ENCODE peak calls at places on chromosomes 11 and 22, in nine cellular contexts. One of them, this sample, is unnamed.

GRCh38 chr11:18108254-18108653 is 2.4 kb upstream of the SAAL1 start:
- DNase-seq in psoas muscle: no peak
- DNase-seq in HCT116: no peak
- DNase-seq in lower leg skin: no peak
- DNase-seq in stomach: no peak
- DNase-seq in choroid plexus epithelial cell: no peak
- DNase-seq in heart left ventricle: no peak
- DNase-seq in HFF-Myc: no peak
- DNase-seq in cardiac muscle cell: no peak
- DNase-seq in this sample: no peak

GRCh38 chr11:100576044-100577021 is 110.8 kb upstream of the ARHGAP42 start:
- DNase-seq in psoas muscle: no peak
- DNase-seq in HCT116: peak
- DNase-seq in stomach: no peak
- DNase-seq in choroid plexus epithelial cell: peak
- DNase-seq in lower leg skin: no peak
- DNase-seq in cardiac muscle cell: peak
- DNase-seq in heart left ventricle: no peak
- DNase-seq in HFF-Myc: no peak
- DNase-seq in this sample: peak

GRCh38 chr11:94424011-94424410 is 22.8 kb upstream of the GPR83 start:
- DNase-seq in heart left ventricle: no peak
- DNase-seq in lower leg skin: no peak
- DNase-seq in cardiac muscle cell: no peak
- DNase-seq in HCT116: no peak
- DNase-seq in psoas muscle: no peak
- DNase-seq in stomach: no peak
- DNase-seq in HFF-Myc: no peak
- DNase-seq in choroid plexus epithelial cell: peak
- DNase-seq in this sample: no peak

GRCh38 chr11:134362192-134362901 is 30.6 kb downstream of the GLB1L2 start:
- DNase-seq in HCT116: no peak
- DNase-seq in psoas muscle: no peak
- DNase-seq in choroid plexus epithelial cell: no peak
- DNase-seq in lower leg skin: no peak
- DNase-seq in heart left ventricle: peak
- DNase-seq in stomach: no peak
- DNase-seq in HFF-Myc: no peak
- DNase-seq in cardiac muscle cell: no peak
- DNase-seq in this sample: no peak

GRCh38 chr11:14645247-14645912 is 1.8 kb downstream of the PDE3B start:
- DNase-seq in psoas muscle: no peak
- DNase-seq in HFF-Myc: no peak
- DNase-seq in choroid plexus epithelial cell: peak
- DNase-seq in cardiac muscle cell: no peak
- DNase-seq in HCT116: no peak
- DNase-seq in lower leg skin: no peak
- DNase-seq in stomach: no peak
- DNase-seq in heart left ventricle: no peak
- DNase-seq in this sample: peak

GRCh38 chr11:133930767-133931448 is 25.9 kb downstream of the IGSF9B start:
- DNase-seq in cardiac muscle cell: peak
- DNase-seq in HCT116: no peak
- DNase-seq in HFF-Myc: no peak
- DNase-seq in choroid plexus epithelial cell: peak
- DNase-seq in stomach: no peak
- DNase-seq in psoas muscle: no peak
- DNase-seq in lower leg skin: no peak
- DNase-seq in heart left ventricle: no peak
- DNase-seq in this sample: peak

GRCh38 chr22:25062378-25063095 is 110.0 kb downstream of the KIAA1671 start:
- DNase-seq in choroid plexus epithelial cell: no peak
- DNase-seq in lower leg skin: no peak
- DNase-seq in cardiac muscle cell: no peak
- DNase-seq in HFF-Myc: no peak
- DNase-seq in stomach: no peak
- DNase-seq in psoas muscle: no peak
- DNase-seq in heart left ventricle: no peak
- DNase-seq in HCT116: no peak
- DNase-seq in this sample: no peak

GRCh38 chr11:587978-588380 is 11.7 kb downstream of the PHRF1 start:
- DNase-seq in lower leg skin: no peak
- DNase-seq in cardiac muscle cell: no peak
- DNase-seq in stomach: no peak
- DNase-seq in psoas muscle: peak
- DNase-seq in HFF-Myc: no peak
- DNase-seq in choroid plexus epithelial cell: peak
- DNase-seq in HCT116: no peak
- DNase-seq in heart left ventricle: peak
- DNase-seq in this sample: peak

GRCh38 chr11:112623057-112623456 is 338.2 kb upstream of the NCAM1 start:
- DNase-seq in lower leg skin: no peak
- DNase-seq in HCT116: no peak
- DNase-seq in psoas muscle: no peak
- DNase-seq in HFF-Myc: no peak
- DNase-seq in choroid plexus epithelial cell: no peak
- DNase-seq in cardiac muscle cell: no peak
- DNase-seq in heart left ventricle: no peak
- DNase-seq in stomach: no peak
- DNase-seq in this sample: no peak

GRCh38 chr11:43574949-43575915 is 105.3 kb upstream of the HSD17B12 start:
- DNase-seq in lower leg skin: no peak
- DNase-seq in stomach: no peak
- DNase-seq in heart left ventricle: peak
- DNase-seq in HCT116: no peak
- DNase-seq in choroid plexus epithelial cell: peak
- DNase-seq in HFF-Myc: no peak
- DNase-seq in cardiac muscle cell: peak
- DNase-seq in psoas muscle: no peak
- DNase-seq in this sample: peak

GRCh38 chr11:5624489-5625278 is at the start of gene TRIM34:
- DNase-seq in heart left ventricle: peak
- DNase-seq in lower leg skin: no peak
- DNase-seq in HCT116: no peak
- DNase-seq in choroid plexus epithelial cell: peak
- DNase-seq in HFF-Myc: peak
- DNase-seq in psoas muscle: no peak
- DNase-seq in cardiac muscle cell: peak
- DNase-seq in stomach: peak
- DNase-seq in this sample: peak

DNA sequence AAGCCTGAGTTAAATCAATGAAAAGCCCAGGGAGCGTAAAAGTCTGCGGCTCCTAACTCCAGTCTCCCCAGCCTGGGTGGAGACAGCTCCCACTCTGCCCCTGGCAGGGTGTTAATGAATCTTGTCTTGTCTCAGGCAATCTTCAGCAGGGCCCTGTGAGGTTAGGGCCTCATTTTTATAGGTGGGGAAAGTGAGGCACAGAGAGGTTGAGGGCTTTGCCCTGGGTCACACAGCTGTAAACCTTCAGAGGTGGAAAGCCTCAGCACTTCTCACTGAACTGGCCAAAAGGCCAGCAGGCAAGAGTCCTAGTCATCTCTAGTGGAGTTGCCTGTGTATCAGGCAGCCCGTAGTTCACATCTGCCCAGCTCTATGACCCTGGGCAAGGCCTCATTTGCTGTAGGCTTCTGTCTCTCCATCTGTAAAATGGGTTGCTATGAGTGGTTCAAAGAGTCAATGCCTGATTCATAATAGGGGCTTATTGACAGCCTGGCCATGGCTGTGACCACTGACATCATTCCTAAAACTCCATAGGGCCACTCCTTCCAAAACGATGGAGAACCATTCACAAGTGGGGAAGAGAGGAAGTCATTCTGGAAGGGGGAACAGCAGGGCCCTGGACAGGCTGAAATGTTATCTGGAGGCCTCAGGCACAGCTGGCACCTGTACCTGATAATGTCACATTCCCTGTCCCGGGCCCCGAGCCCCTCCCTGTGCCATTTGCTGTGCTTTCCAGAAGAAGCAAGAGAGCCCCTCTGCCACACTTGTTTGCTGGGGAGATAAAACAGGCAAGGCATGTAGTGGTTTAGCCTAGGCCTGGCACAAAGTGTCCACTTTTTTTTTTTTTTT is 6.0 kb downstream of the CBX7 start:
- DNase-seq in psoas muscle: no peak
- DNase-seq in choroid plexus epithelial cell: no peak
- DNase-seq in stomach: no peak
- DNase-seq in heart left ventricle: peak
- DNase-seq in HFF-Myc: no peak
- DNase-seq in cardiac muscle cell: no peak
- DNase-seq in HCT116: no peak
- DNase-seq in lower leg skin: no peak
- DNase-seq in this sample: no peak
- H3K4me3 ChIP-seq in psoas muscle: peak
- H3K4me3 ChIP-seq in choroid plexus epithelial cell: no peak
- H3K4me3 ChIP-seq in stomach: peak
- H3K4me3 ChIP-seq in heart left ventricle: peak
- H3K4me3 ChIP-seq in HFF-Myc: peak
- H3K4me3 ChIP-seq in cardiac muscle cell: peak
- H3K4me3 ChIP-seq in HCT116: no peak
- H3K4me3 ChIP-seq in lower leg skin: no peak
- H3K4me3 ChIP-seq in this sample: no peak

DNA sequence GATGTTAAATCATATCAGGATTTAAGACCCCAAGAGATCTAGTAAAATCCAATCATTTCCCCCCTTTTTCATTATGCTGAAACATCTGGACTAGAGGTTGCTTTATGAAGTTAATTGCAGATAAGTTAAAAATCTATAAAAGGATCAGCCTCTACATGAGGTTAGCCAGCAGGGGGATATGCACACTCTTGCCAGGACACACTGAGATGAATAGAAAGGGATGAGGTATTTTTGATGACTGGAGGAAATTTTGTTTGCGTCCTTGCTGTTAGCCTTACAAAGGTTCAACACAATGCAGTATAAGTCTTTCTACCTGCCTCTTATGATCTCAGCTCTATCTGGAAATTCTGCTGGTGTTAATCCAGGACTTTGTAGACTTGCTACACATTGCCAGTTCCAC is 1034.3 kb downstream of the LRRC4C start:
- DNase-seq in lower leg skin: no peak
- DNase-seq in HFF-Myc: no peak
- DNase-seq in cardiac muscle cell: no peak
- DNase-seq in choroid plexus epithelial cell: no peak
- DNase-seq in psoas muscle: no peak
- DNase-seq in stomach: no peak
- DNase-seq in heart left ventricle: no peak
- DNase-seq in HCT116: no peak
- DNase-seq in this sample: no peak
- TF ChIP-seq CTCF in lower leg skin: no peak
- TF ChIP-seq CTCF in HFF-Myc: peak
- TF ChIP-seq CTCF in cardiac muscle cell: no peak
- TF ChIP-seq CTCF in choroid plexus epithelial cell: peak
- TF ChIP-seq CTCF in psoas muscle: no peak
- TF ChIP-seq CTCF in stomach: no peak
- TF ChIP-seq CTCF in heart left ventricle: no peak
- TF ChIP-seq CTCF in HCT116: no peak
- TF ChIP-seq CTCF in this sample: no peak

GRCh38 chr11:67545280-67545679 is 22.0 kb upstream of the CABP2 start:
- DNase-seq in psoas muscle: peak
- DNase-seq in cardiac muscle cell: peak
- DNase-seq in lower leg skin: no peak
- DNase-seq in choroid plexus epithelial cell: no peak
- DNase-seq in HCT116: no peak
- DNase-seq in stomach: peak
- DNase-seq in heart left ventricle: peak
- DNase-seq in HFF-Myc: no peak
- DNase-seq in this sample: no peak

GRCh38 chr11:67546852-67547251 is 23.6 kb upstream of the CABP2 start:
- DNase-seq in choroid plexus epithelial cell: no peak
- DNase-seq in cardiac muscle cell: no peak
- DNase-seq in heart left ventricle: no peak
- DNase-seq in HFF-Myc: no peak
- DNase-seq in psoas muscle: no peak
- DNase-seq in lower leg skin: no peak
- DNase-seq in stomach: no peak
- DNase-seq in HCT116: no peak
- DNase-seq in this sample: no peak

GRCh38 chr11:67548555-67549110 is 25.4 kb upstream of the CABP2 start:
- DNase-seq in lower leg skin: no peak
- DNase-seq in cardiac muscle cell: no peak
- DNase-seq in choroid plexus epithelial cell: no peak
- DNase-seq in heart left ventricle: no peak
- DNase-seq in HCT116: no peak
- DNase-seq in psoas muscle: no peak
- DNase-seq in stomach: peak
- DNase-seq in HFF-Myc: no peak
- DNase-seq in this sample: no peak

GRCh38 chr11:67556244-67556643 is 27.4 kb upstream of the GSTP1 start:
- DNase-seq in cardiac muscle cell: no peak
- DNase-seq in heart left ventricle: no peak
- DNase-seq in choroid plexus epithelial cell: no peak
- DNase-seq in psoas muscle: no peak
- DNase-seq in stomach: no peak
- DNase-seq in HCT116: no peak
- DNase-seq in lower leg skin: no peak
- DNase-seq in HFF-Myc: no peak
- DNase-seq in this sample: no peak

DNA sequence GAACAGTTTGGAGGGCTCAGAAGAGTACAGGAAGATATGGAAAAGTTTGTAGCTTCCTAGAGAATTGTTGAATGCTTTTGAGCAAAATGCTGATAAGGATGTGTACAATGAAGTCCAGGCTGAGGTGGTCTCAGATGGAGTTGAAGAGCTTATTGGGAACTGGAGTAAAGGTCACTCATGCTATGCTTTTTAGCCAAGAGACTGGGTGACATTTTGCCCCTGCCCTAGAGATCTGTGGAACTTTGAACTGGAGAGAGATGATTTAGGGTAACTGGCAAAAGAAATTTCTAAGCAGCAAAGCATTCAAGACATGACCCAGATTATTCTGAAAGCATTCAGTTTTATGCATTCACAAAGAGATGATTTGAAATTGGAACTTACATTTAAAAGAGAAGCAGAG is 27.9 kb upstream of the CABP2 start:
- DNase-seq in choroid plexus epithelial cell: no peak
- DNase-seq in heart left ventricle: no peak
- DNase-seq in HCT116: no peak
- DNase-seq in lower leg skin: no peak
- DNase-seq in HFF-Myc: no peak
- DNase-seq in stomach: no peak
- DNase-seq in psoas muscle: no peak
- DNase-seq in cardiac muscle cell: no peak
- DNase-seq in this sample: no peak
- H3K4me3 ChIP-seq in choroid plexus epithelial cell: no peak
- H3K4me3 ChIP-seq in heart left ventricle: no peak
- H3K4me3 ChIP-seq in HCT116: no peak
- H3K4me3 ChIP-seq in lower leg skin: no peak
- H3K4me3 ChIP-seq in HFF-Myc: no peak
- H3K4me3 ChIP-seq in stomach: no peak
- H3K4me3 ChIP-seq in psoas muscle: no peak
- H3K4me3 ChIP-seq in cardiac muscle cell: no peak
- H3K4me3 ChIP-seq in this sample: no peak

DNA sequence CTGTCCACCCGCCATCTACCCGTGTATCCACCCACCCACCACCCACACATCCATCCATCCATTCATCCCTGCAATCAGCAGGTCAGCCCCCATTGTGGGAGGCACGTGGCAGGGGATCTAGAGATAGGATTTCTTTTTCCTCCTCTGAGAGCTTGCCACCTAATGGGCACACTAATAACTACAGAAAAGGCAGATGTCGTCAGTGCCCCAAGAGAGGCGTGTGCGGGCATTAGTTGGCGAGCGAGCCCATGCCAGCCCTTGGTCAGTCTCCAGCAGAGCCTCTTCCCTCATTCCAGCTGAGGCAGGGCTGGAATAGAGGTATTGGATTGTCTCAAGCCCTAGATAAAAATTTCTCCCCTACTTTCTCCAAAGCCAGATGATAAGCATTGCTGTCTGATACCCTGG is 9.7 kb downstream of the USP2 start:
- DNase-seq in HFF-Myc: no peak
- DNase-seq in cardiac muscle cell: no peak
- DNase-seq in lower leg skin: no peak
- DNase-seq in choroid plexus epithelial cell: no peak
- DNase-seq in psoas muscle: peak
- DNase-seq in HCT116: no peak
- DNase-seq in stomach: no peak
- DNase-seq in heart left ventricle: peak
- DNase-seq in this sample: no peak
- TF ChIP-seq CTCF in HFF-Myc: no peak
- TF ChIP-seq CTCF in cardiac muscle cell: no peak
- TF ChIP-seq CTCF in lower leg skin: no peak
- TF ChIP-seq CTCF in choroid plexus epithelial cell: peak
- TF ChIP-seq CTCF in psoas muscle: peak
- TF ChIP-seq CTCF in HCT116: peak
- TF ChIP-seq CTCF in stomach: no peak
- TF ChIP-seq CTCF in heart left ventricle: peak
- TF ChIP-seq CTCF in this sample: no peak

This sample was measured in fibroblast of mammary gland.